ENCODE peak calls at places on chromosomes 6 and 20, in five cellular contexts. W, K, Q, B and N are unnamed samples.
A peak's percentile ranks its signal among the peaks of the same experiment; 100 is the strongest.

GRCh38 chr20:51598581-51598980 is 56.1 kb upstream of the NFATC2 start:
- DNase-seq in B (no peak), Q (no peak), W (no peak), K (no peak), N (no peak)

GRCh38 chr6:45754432-45754831 is 261.2 kb downstream of the CLIC5 start:
- DNase-seq in Q (no peak), W (no peak), B (no peak), K (no peak), N (no peak)

GRCh38 chr6:117547688-117548621 is 54.4 kb downstream of the GOPC start:
- DNase-seq in Q (no peak), B (peak; percentile 43), K (no peak), W (peak; percentile 79), N (no peak)

GRCh38 chr20:33896509-33896908 is 85.4 kb downstream of the CHMP4B start:
- DNase-seq in Q (no peak), K (no peak), W (no peak), B (no peak), N (no peak)

GRCh38 chr6:138115877-138116660 is 8.8 kb upstream of the PERP start:
- DNase-seq in K (peak; percentile 40), W (peak; percentile 22), Q (no peak), B (peak; percentile 71), N (peak; percentile 70)

GRCh38 chr6:6515691-6516607 is 72.6 kb upstream of the LY86 start:
- DNase-seq in K (no peak), Q (no peak), W (no peak), B (peak; percentile 81), N (no peak)

GRCh38 chr6:168221000-168221399 is 98.6 kb downstream of the DACT2 start:
- DNase-seq in Q (no peak), W (no peak), K (no peak), B (no peak), N (no peak)

GRCh38 chr6:137473651-137474050 is 20.5 kb downstream of the OLIG3 start:
- DNase-seq in Q (no peak), K (no peak), W (no peak), B (no peak), N (no peak)

GRCh38 chr6:28808383-28808782 is 115.4 kb downstream of the TRIM27 start:
- DNase-seq in W (no peak), B (no peak), Q (no peak), K (no peak), N (no peak)

GRCh38 chr6:148518371-148519156 is 175.9 kb downstream of the SASH1 start:
- DNase-seq in K (no peak), W (no peak), Q (no peak), B (no peak), N (no peak)

GRCh38 chr6:143556529-143556928 is 45.0 kb upstream of the FUCA2 start:
- DNase-seq in Q (no peak), B (no peak), W (no peak), K (peak; percentile 82), N (no peak)

GRCh38 chr20:62159052-62159451 is 15.5 kb downstream of the SS18L1 start:
- DNase-seq in B (no peak), K (no peak), W (no peak), Q (no peak), N (no peak)

GRCh38 chr20:23145281-23145700 is 59.2 kb upstream of the CD93 start:
- DNase-seq in B (no peak), K (peak; percentile 71), W (no peak), Q (no peak), N (no peak)

GRCh38 chr20:8305449-8305978 is 173.4 kb downstream of the PLCB1 start:
- DNase-seq in B (peak; percentile 84), K (no peak), W (peak; percentile 81), Q (no peak), N (peak; percentile 45)

GRCh38 chr6:33812669-33813068 is 8.9 kb upstream of the MLN start:
- DNase-seq in K (no peak), B (peak; percentile 54), Q (no peak), W (peak; percentile 88), N (peak; percentile 61)

GRCh38 chr6:7914991-7915789 is 4.6 kb upstream of the TXNDC5 start:
- DNase-seq in K (peak; percentile 61), B (peak; percentile 69), Q (peak; percentile 87), W (no peak), N (peak; percentile 45)

GRCh38 chr6:57242505-57242904 is 20.4 kb upstream of the RAB23 start:
- DNase-seq in Q (no peak), W (no peak), K (peak; percentile 89), B (no peak), N (no peak)

GRCh38 chr20:38579219-38579618 is 1.8 kb upstream of the ADIG start:
- DNase-seq in K (no peak), Q (no peak), B (no peak), W (no peak), N (no peak)

GRCh38 chr6:56176741-56177140 is 70.6 kb downstream of the COL21A1 start:
- DNase-seq in W (no peak), K (no peak), B (no peak), Q (no peak), N (no peak)

GRCh38 chr6:106757267-106757666 is 127.9 kb downstream of the QRSL1 start:
- DNase-seq in K (no peak), W (no peak), Q (no peak), B (peak; percentile 11), N (no peak)

GRCh38 chr6:135535989-135536414 is 38.5 kb upstream of the AHI1 start:
- DNase-seq in W (no peak), K (peak; percentile 81), Q (no peak), B (peak; percentile 35), N (peak; percentile 50)

GRCh38 chr20:48155231-48155630 is 369.9 kb upstream of the SULF2 start:
- DNase-seq in B (no peak), Q (no peak), K (no peak), W (no peak), N (no peak)

GRCh38 chr20:2626853-2627541 is 25.4 kb upstream of the NOP56 start:
- DNase-seq in W (no peak), K (peak; percentile 33), Q (no peak), B (no peak), N (no peak)

GRCh38 chr6:56528412-56528841 is 114.3 kb downstream of the DST start:
- DNase-seq in K (peak; percentile 67), Q (no peak), B (no peak), W (no peak), N (no peak)

GRCh38 chr20:63290677-63291472 is 2.1 kb upstream of the COL20A1 start:
- DNase-seq in Q (no peak), W (peak; percentile 86), B (peak; percentile 47), K (no peak), N (peak; percentile 62)

GRCh38 chr6:157609117-157609516 is 213.9 kb upstream of the SNX9 start:
- DNase-seq in Q (no peak), W (no peak), B (no peak), K (no peak), N (no peak)

GRCh38 chr20:24382775-24383174 is 86.7 kb upstream of the SYNDIG1 start:
- DNase-seq in Q (no peak), K (no peak), W (no peak), B (no peak), N (peak; percentile 84)

GRCh38 chr6:155787168-155787567 is 331.5 kb upstream of the NOX3 start:
- DNase-seq in B (no peak), K (no peak), W (no peak), Q (no peak), N (no peak)